ENCODE peak calls at places on chromosomes 6 and 20, in four cellular contexts. A is fibroblast of lung, N is endodermal cell, D is cardiac muscle cell. C is an unnamed sample.

GRCh38 chr6:47648031-47648430 is 50.3 kb upstream of the ADGRF4 start:
- DNase-seq in D (no peak), N (no peak), A (no peak), C (no peak)

GRCh38 chr20:62293111-62293784 is 9.5 kb upstream of the ADRM1 start:
- DNase-seq in A (no peak), D (no peak), N (no peak), C (no peak)

GRCh38 chr6:11251553-11252358 is 19.3 kb upstream of the NEDD9 start:
- DNase-seq in N (no peak), D (peak; percentile 87), A (peak; percentile 76), C (peak; percentile 71)

GRCh38 chr20:34220581-34220980 is 20.6 kb upstream of the ASIP start:
- DNase-seq in N (no peak), D (peak; percentile 55), A (peak; percentile 2), C (no peak)

GRCh38 chr6:95230071-95230740 is 347.1 kb upstream of the MANEA start:
- DNase-seq in D (no peak), A (peak; percentile 40), N (no peak), C (no peak)

GRCh38 chr6:38725414-38726183 is 10.5 kb downstream of the DNAH8 start:
- DNase-seq in N (no peak), D (no peak), A (no peak), C (no peak)

GRCh38 chr6:43981363-43981990 is 145.8 kb downstream of the MRPL14 start:
- DNase-seq in N (peak; percentile 28), A (no peak), D (no peak), C (peak; percentile 4)

GRCh38 chr6:38483526-38483925 is 156.2 kb downstream of the BTBD9 start:
- DNase-seq in A (no peak), D (no peak), N (no peak), C (no peak)

GRCh38 chr6:138103876-138104275 is 3.3 kb downstream of the PERP start:
- DNase-seq in N (no peak), A (no peak), D (no peak), C (no peak)

GRCh38 chr6:106803188-106803587 is 171.3 kb downstream of the CD24 start:
- DNase-seq in A (no peak), D (no peak), N (no peak), C (no peak)

DNA sequence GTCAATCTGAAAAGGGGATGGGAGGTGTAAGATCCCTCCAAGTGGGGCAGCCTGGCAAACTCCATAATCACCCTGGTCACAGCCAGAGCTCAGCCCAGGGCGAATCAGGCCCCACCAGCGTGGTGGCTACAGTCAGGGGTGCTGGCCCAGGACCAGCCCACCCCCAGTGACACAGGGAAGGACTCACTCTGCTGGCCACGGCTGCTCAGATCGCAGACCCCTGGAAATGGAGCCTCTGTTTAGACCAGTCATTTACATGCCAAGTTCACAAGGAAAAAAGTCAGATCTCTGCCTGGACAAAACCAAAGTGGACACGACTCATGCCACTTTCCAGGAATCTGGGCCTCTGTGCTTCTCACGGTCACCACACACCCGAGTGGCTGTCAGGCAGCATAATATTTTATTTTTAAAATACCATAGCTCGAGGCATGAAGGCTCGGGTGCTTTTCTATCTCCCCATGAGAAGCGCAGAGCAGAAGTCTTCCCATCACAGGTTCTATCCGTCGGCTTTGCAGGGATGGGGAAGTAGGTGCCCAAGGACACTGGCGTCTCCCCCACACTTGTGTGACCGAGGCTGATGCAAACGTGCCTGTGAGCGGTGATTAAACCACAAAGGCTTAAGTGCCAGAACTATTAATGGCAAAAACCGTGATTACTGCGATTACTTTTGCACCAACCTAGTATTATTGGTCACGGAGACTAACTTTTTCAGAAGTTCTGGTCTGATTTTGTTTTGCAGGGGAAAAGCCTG is 13.0 kb downstream of the PXDC1 start:
- DNase-seq in A (no peak), D (no peak), N (peak; percentile 24), C (no peak)
- H3K4me3 ChIP-seq in A (no peak overlapping the region), D (no peak overlapping the region), N (no peak overlapping the region), C (no peak overlapping the region)

GRCh38 chr20:37243076-37243936 is 18.3 kb downstream of the GHRH start:
- DNase-seq in N (peak; percentile 77), D (no peak), A (no peak), C (no peak)
- TF ChIP-seq CTCF in N (peak; percentile 69), D (no peak), A (peak; percentile 17), C (no peak)

GRCh38 chr6:78952362-78952761 is 85.0 kb downstream of the IRAK1BP1 start:
- DNase-seq in D (no peak), N (no peak), A (no peak), C (no peak)

GRCh38 chr6:78947529-78947928 is 80.2 kb downstream of the IRAK1BP1 start:
- DNase-seq in D (no peak), A (peak; percentile 29), N (no peak), C (no peak)

GRCh38 chr6:78953798-78954197 is 86.4 kb downstream of the IRAK1BP1 start:
- DNase-seq in D (no peak), N (no peak), A (no peak), C (no peak)

GRCh38 chr6:78947962-78948361 is 80.6 kb downstream of the IRAK1BP1 start:
- DNase-seq in D (peak; percentile 35), A (peak; percentile 66), N (no peak), C (no peak)

GRCh38 chr6:78948785-78949184 is 81.4 kb downstream of the IRAK1BP1 start:
- DNase-seq in N (no peak), A (no peak), D (no peak), C (no peak)
- H3K36me3 ChIP-seq in N (peaks cover 98% of the 10 kb centered on the region), A (no peaks in the 10 kb centered on the region), D (peaks cover 64% of the 10 kb centered on the region), C (no peaks in the 10 kb centered on the region)

GRCh38 chr6:71410164-71410566 is 121.6 kb downstream of the OGFRL1 start:
- DNase-seq in A (no peak), N (no peak), D (no peak), C (no peak)
- H3K4me3 ChIP-seq in A (no peak overlapping the region), N (no peak overlapping the region), D (no peak overlapping the region), C (no peak overlapping the region)